ENCODE peak calls at places on chromosomes 11 and 22, in five cellular contexts. A, K, T, J and F are unnamed samples.

GRCh38 chr22:30439836-30440235 is 14.3 kb downstream of the MTFP1 start:
- DNase-seq in K (no peak), T (no peak), A (no peak), J (no peak), F (no peak)

GRCh38 chr22:38017272-38017920 is 33.0 kb upstream of the SOX10 start:
- DNase-seq in J (no peak), T (no peak), K (no peak), A (no peak), F (no peak)

GRCh38 chr11:69518081-69518950 is 36.9 kb downstream of the LINC01488 start:
- DNase-seq in A (no peak), J (no peak), T (no peak), K (no peak), F (no peak)

GRCh38 chr11:110296226-110297081 is at the start of gene RDX:
- DNase-seq in A (peak; percentile 79), J (peak; percentile 52), T (peak; percentile 94), K (peak; percentile 29), F (peak; percentile 83)

GRCh38 chr11:131739243-131739882 is 368.9 kb downstream of the NTM start:
- DNase-seq in A (no peak), J (no peak), T (no peak), K (no peak), F (no peak)

GRCh38 chr22:30575859-30576258 is 1.4 kb upstream of the GAL3ST1 start:
- DNase-seq in K (no peak), T (no peak), A (no peak), J (no peak), F (no peak)

GRCh38 chr22:28911777-28912669 is 28.7 kb downstream of the ZNRF3 start:
- DNase-seq in K (no peak), J (peak; percentile 89), A (peak; percentile 71), T (no peak), F (no peak)

GRCh38 chr22:24728790-24729637 is 45.5 kb downstream of the PIWIL3 start:
- DNase-seq in K (no peak), T (peak; percentile 84), J (peak; percentile 92), A (no peak), F (no peak)

GRCh38 chr11:7597620-7598019 is 75.7 kb downstream of the CYB5R2 start:
- DNase-seq in T (no peak), J (no peak), K (no peak), A (no peak), F (no peak)

GRCh38 chr11:9535189-9535781 is 38.2 kb upstream of the WEE1 start:
- DNase-seq in J (peak; percentile 51), T (peak; percentile 79), A (peak; percentile 71), K (peak; percentile 64), F (peak; percentile 89)

GRCh38 chr22:40121463-40121862 is 56.3 kb upstream of the TNRC6B start:
- DNase-seq in K (no peak), A (no peak), J (no peak), T (no peak), F (no peak)

GRCh38 chr22:36331912-36332622 is 55.7 kb downstream of the MYH9 start:
- DNase-seq in T (no peak), K (no peak), J (no peak), A (no peak), F (no peak)

GRCh38 chr22:39431821-39432251 is 25.0 kb upstream of the MGAT3 start:
- DNase-seq in J (no peak), A (no peak), T (no peak), K (no peak), F (no peak)

DNA sequence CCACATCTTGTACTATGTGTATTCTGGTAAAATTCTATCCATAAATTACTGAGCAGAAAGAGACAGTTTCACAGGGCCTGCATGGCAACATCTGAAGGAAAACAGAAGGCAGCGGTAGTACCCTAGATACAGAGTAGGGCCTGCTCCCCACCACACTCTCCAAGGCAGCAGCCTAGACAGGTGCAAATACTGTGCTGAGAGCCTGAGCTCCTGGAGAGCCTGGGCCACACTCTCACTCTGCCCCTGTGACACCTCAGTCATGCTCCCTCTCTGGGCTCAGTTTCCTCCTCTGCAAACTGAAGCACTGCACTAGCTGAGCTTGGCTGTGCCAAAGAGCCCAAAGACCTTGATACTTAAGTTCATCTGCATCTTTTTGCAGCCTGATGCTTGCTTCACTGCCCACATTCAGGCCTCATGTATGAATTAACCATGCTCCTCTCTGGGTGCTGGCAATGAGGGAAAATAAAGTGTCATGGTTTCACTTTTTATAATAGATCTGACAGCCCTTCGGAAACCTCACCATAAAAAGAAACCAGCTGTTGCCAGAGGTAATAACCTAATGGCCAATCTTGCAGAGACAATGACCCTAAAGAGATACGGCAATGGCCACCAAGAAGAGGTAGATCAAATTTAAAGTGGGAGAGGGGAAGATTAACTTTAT is 104.7 kb downstream of the PLEKHA7 start:
- DNase-seq in J (no peak), K (no peak), T (no peak), A (no peak), F (no peak)
- TF ChIP-seq USF2 in J (no peak), K (no peak), T (no peak), A (no peak), F (no peak)

DNA sequence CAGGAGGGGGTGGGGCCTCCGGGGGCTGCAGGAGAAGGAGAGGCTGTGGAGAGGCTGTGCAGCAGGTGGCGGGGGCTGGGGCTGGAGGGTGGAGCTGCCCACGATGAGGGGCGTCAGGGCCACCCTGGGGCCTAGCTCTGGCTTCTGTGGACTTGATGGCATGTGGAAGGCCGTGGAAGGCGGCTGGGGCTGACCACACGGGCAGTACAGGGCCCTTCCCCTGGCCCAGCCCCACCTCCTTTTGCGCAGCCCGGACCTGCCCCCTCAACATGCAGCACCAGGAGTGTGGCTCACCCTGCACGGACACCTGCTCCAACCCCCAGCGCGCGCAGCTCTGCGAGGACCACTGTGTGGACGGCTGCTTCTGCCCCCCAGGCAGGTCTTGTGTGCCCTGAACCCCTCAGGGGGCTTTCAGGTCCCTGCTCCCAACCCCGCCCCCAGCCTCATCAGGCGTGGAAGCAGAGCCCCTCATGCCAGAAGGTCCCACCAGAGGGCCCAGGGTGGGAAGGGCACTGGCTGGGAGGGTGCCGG is 6.1 kb downstream of the MUC5B start:
- DNase-seq in T (no peak), A (no peak), J (no peak), K (no peak), F (no peak)
- TF ChIP-seq JUN in T (no peak), A (no peak), J (no peak), K (no peak), F (no peak)

GRCh38 chr11:1481483-1481825 is 5.1 kb downstream of the MOB2 start:
- DNase-seq in A (no peak), J (no peak), K (no peak), T (no peak), F (no peak)
- TF ChIP-seq CTCF in A (no peak), J (no peak), K (no peak), T (no peak), F (no peak)

GRCh38 chr11:1863352-1864215 is 10.7 kb downstream of the LSP1 start:
- DNase-seq in T (peak; percentile 62), A (peak; percentile 71), J (peak; percentile 29), K (no peak), F (peak; percentile 40)
- TF ChIP-seq USF2 in T (no peak), A (no peak), J (no peak), K (no peak), F (no peak)

DNA sequence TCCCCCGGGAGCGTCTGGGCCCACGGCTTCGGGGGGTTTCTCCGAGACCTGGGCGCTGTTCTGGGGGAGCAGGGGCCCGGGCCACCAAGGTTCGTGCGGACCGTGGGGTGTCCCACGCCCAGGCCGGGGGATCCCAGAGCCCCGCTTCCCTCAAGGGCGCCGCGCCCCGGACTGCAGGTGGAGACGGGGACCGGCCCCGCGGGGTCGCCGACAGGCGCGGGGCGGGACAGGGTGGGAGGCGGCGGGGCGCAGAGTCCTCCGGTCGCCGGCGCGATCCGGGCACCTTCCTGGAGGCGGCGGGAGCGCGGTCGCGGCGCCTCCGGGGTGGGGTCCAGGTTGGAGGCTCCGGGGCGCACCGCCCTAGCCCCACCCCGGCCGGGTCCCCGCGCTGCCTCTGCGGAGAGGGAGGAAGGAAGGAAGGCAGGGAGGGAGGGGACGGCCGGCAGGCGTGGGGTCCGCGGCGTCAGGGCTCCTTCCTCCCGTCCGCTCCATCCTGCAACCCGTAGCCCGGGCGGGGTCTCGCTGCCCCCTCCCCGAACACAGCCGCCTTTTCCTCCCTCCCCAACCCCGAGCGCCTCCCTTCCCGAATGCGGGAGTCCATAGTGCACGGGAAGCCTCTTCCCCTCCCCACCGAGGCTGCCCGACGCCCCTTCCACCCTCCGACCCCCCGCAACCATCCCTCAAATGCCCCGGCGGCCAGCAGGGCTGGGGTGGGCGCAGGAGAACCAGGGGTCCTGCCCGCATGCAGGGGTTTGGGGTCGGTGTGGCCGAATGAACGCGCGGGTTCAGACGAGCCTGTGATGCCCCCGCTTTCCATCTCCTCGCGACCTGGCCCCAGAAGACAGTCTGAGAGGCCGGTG is 4.3 kb upstream of the ZBED4 start:
- DNase-seq in J (no peak), T (no peak), K (no peak), A (no peak), F (no peak)
- TF ChIP-seq JUN in J (no peak), T (no peak), K (no peak), A (no peak), F (no peak)

GRCh38 chr22:27467039-27467438 is 334.5 kb downstream of the MN1 start:
- DNase-seq in K (no peak), A (no peak), J (no peak), T (no peak), F (no peak)

GRCh38 chr22:27463121-27463520 is 338.4 kb downstream of the MN1 start:
- DNase-seq in A (no peak), J (no peak), T (no peak), K (no peak), F (no peak)

GRCh38 chr22:27462190-27462589 is 339.4 kb downstream of the MN1 start:
- DNase-seq in J (peak; percentile 29), T (no peak), K (no peak), A (no peak), F (no peak)

GRCh38 chr22:27468712-27469111 is 332.8 kb downstream of the MN1 start:
- DNase-seq in K (no peak), A (no peak), T (no peak), J (no peak), F (no peak)

DNA sequence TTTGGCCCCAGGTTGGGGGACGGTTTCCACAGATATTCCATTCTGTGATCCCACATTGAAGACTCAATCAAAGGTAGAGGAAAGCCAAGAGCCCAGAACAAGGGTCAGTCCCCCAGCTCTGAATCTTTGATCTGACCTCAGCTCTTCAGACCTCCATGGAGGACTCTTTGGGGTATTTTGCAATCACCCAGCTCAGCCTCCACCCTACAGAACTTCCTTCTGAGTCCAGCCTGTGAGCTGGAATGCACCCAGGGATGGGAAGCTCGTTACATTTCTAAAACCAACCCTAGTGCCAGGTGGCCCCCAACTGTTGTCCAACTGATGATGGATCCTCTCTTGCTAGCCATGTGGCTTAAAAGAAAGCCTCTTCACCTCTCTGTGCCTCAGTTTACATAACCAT is 335.3 kb downstream of the MN1 start:
- DNase-seq in K (no peak), J (no peak), T (no peak), A (no peak), F (no peak)
- TF ChIP-seq CTCF in K (no peak), J (no peak), T (no peak), A (no peak), F (no peak)

GRCh38 chr11:2077061-2077802 is 62.0 kb downstream of the IGF2 start:
- DNase-seq in T (no peak), K (no peak), A (peak; percentile 88), J (peak; percentile 55), F (no peak)
- TF ChIP-seq USF2 in T (no peak), K (no peak), A (no peak), J (no peak), F (no peak)

DNA sequence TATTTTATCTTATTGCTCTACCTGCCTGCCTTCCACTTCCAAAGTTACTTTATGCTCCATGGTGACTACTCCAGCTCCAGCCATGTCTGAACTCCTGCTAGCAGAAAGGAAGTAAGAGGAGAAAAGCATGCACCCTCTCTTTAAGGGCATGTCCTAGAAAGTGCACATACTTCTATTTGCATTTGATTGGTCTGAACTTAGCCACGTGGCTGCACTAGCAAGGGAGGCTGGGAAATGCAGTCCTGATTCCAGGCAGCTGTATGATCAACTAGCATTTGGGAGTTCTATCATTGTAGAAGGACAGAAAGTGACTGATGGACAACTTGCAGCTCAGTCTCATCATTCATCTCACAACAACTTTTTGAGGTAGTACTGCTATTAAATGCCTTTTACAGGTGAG is 515.7 kb downstream of the BUD13 start:
- DNase-seq in T (no peak), A (no peak), K (no peak), J (no peak), F (no peak)
- TF ChIP-seq JUN in T (no peak), A (no peak), K (no peak), J (no peak), F (no peak)